ENCODE peak calls at places on chromosomes 13 and 19, in five cellular contexts. N is ovary; U is CD4-positive, alpha-beta T cell; S is GM12865; C is upper lobe of right lung. M is an unnamed sample.

GRCh38 chr19:44061038-44061437 is 9.2 kb downstream of the ZNF223 start:
- DNase-seq in U (no peak), N (no peak), C (no peak), S (no peak), M (no peak)

GRCh38 chr19:4501005-4501591 is 17.2 kb downstream of the PLIN4 start:
- DNase-seq in U (no peak), S (no peak), N (no peak), C (no peak), M (no peak)

GRCh38 chr19:32178841-32179410 is 166.5 kb upstream of the ZNF507 start:
- DNase-seq in C (no peak), N (no peak), U (no peak), S (no peak), M (no peak)

GRCh38 chr13:41132512-41133152 is at the start of gene KBTBD6:
- DNase-seq in C (peak), S (peak), U (peak), N (peak), M (peak)

GRCh38 chr13:44573790-44574465 is 2.2 kb downstream of the TSC22D1 start:
- DNase-seq in C (no peak), U (no peak), S (peak), N (no peak), M (no peak)

GRCh38 chr13:24146961-24147569 is 13.5 kb upstream of the SPATA13 start:
- DNase-seq in S (no peak), U (no peak), N (no peak), C (no peak), M (no peak)

GRCh38 chr13:112716461-112716820 is 26.6 kb downstream of the ATP11A start:
- DNase-seq in S (no peak), U (no peak), N (no peak), C (no peak), M (no peak)

GRCh38 chr19:13629687-13630357 is 123.5 kb upstream of the CACNA1A start:
- DNase-seq in C (no peak), S (no peak), N (no peak), U (no peak), M (no peak)

GRCh38 chr13:76758257-76758656 is 127.9 kb downstream of the KCTD12 start:
- DNase-seq in U (no peak), C (no peak), S (no peak), N (no peak), M (no peak)

GRCh38 chr19:36686365-36687213 is 823 bp upstream of the ZNF567 start:
- DNase-seq in C (no peak), S (no peak), U (no peak), N (peak), M (no peak)

GRCh38 chr13:113651511-113652403 is 6.2 kb downstream of the ATP4B start:
- DNase-seq in S (no peak), N (no peak), U (no peak), C (peak), M (no peak)

GRCh38 chr19:1525343-1525742 is 1.5 kb downstream of the PLK5 start:
- DNase-seq in N (no peak), U (no peak), S (no peak), C (no peak), M (no peak)
- TF ChIP-seq CTCF in N (no peak), U (no peak), S (no peak), C (no peak), M (no peak)

DNA sequence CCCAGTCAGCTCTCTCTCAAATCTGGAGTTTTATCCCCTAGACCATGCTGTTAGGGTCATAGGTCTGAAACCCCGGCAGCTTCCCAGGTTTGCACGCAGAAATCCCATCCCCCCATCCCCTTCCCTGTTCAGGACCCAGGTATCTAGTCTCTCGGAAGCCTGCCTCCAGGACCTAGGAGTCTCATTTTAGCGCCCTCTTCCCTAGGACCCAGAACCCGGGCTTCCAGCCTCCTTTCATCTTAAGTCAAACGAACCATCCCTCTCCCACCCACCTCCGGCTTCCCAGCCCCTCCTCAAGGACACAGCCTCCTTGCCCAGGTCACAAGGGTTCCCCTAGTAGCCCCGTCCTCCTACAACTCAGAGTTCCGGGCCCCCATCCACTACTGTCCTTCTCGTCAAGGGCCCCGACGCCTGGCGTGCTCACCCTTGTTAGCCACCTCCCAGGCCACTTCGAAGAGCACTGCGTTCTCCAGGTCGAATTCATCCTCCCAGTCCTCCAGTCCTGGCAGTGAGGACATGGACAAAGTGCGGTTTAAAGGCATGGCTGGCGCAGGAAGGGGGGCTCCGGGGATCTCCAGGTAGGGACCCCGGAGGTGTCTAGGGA is 436 bp downstream of the GYS1 start:
- DNase-seq in C (peak), N (no peak), S (no peak), U (peak), M (peak)
- TF ChIP-seq CTCF in C (no peak), N (no peak), S (no peak), U (no peak), M (no peak)

GRCh38 chr19:281992-282391 is 9.2 kb downstream of the PLPP2 start:
- DNase-seq in N (no peak), C (peak), U (no peak), S (no peak), M (no peak)
- TF ChIP-seq CTCF in N (no peak), C (no peak), U (no peak), S (no peak), M (no peak)

GRCh38 chr19:53388168-53388567 is 6.8 kb upstream of the ZNF765 start:
- DNase-seq in N (no peak), S (no peak), C (no peak), U (no peak), M (no peak)
- TF ChIP-seq CTCF in N (no peak), S (no peak), C (no peak), U (no peak), M (no peak)

GRCh38 chr19:17074628-17075034 is 621 bp downstream of the HAUS8 start:
- DNase-seq in N (no peak), C (no peak), U (no peak), S (no peak), M (no peak)

GRCh38 chr19:17076539-17076919 is 952 bp downstream of the MYO9B start:
- DNase-seq in S (peak), N (no peak), U (no peak), C (no peak), M (peak)

GRCh38 chr19:17077447-17078028 is 2.0 kb downstream of the MYO9B start:
- DNase-seq in C (no peak), S (no peak), U (no peak), N (no peak), M (no peak)

GRCh38 chr19:17075035-17075859 is at the start of the genes HAUS8 and MYO9B:
- DNase-seq in S (peak), U (peak), C (peak), N (peak), M (peak)

GRCh38 chr19:17075860-17076538 is 422 bp downstream of the MYO9B start:
- DNase-seq in N (no peak), U (peak), C (peak), S (peak), M (no peak)
- TF ChIP-seq CTCF in N (no peak), U (no peak), C (no peak), S (peak), M (no peak)

DNA sequence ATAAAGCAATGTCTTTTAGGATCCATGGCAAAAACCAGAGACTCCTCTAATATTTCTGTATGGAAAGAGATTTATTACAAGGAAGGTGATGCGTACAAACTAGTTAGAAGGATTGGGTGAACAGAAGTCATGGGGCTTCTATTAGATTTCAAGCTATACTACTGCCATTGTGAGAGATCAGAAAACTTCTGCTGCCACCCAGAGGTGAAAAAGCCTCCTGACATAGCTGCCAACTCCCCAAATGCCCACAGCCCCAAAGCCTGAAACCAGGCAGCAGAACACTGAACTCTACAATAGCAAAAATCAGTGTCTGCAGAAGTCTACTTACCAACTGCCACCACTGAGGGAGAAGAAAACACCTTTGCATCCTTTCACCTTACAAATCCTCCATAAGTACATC is 379.0 kb upstream of the MIR17HG start:
- DNase-seq in U (no peak), N (no peak), S (peak), C (no peak), M (peak)
- TF ChIP-seq CTCF in U (no peak), N (no peak), S (peak), C (peak), M (peak)

GRCh38 chr19:45467456-45468158 is at the start of gene FOSB:
- DNase-seq in S (peak), C (peak), U (peak), N (peak), M (peak)
- TF ChIP-seq CTCF in S (no peak), C (no peak), U (no peak), N (no peak), M (no peak)

M was measured in neural crest cell.